ENCODE peak calls at places on chromosomes 13 and 19, in eight cellular contexts. One of them, this sample, is unnamed.
A peak's percentile ranks its signal among the peaks of the same experiment; 100 is the strongest.

GRCh38 chr19:51086153-51086850 is 3.6 kb upstream of the KLK14 start:
- DNase-seq in adrenal gland: no peak
- DNase-seq in stomach: no peak
- DNase-seq in right lobe of liver: no peak
- DNase-seq in upper lobe of right lung: peak; percentile 46
- DNase-seq in naive thymus-derived CD4-positive, alpha-beta T cell: no peak
- DNase-seq in brain microvascular endothelial cell: no peak
- DNase-seq in adipocyte: no peak
- DNase-seq in this sample: no peak

GRCh38 chr13:112346173-112346898 is 29.8 kb upstream of the SPACA7 start:
- DNase-seq in upper lobe of right lung: no peak
- DNase-seq in adipocyte: no peak
- DNase-seq in stomach: no peak
- DNase-seq in naive thymus-derived CD4-positive, alpha-beta T cell: no peak
- DNase-seq in right lobe of liver: no peak
- DNase-seq in brain microvascular endothelial cell: no peak
- DNase-seq in adrenal gland: no peak
- DNase-seq in this sample: no peak

GRCh38 chr13:43528992-43529391 is 257.8 kb downstream of the ENOX1 start:
- DNase-seq in upper lobe of right lung: no peak
- DNase-seq in right lobe of liver: no peak
- DNase-seq in brain microvascular endothelial cell: no peak
- DNase-seq in adipocyte: no peak
- DNase-seq in naive thymus-derived CD4-positive, alpha-beta T cell: no peak
- DNase-seq in stomach: no peak
- DNase-seq in adrenal gland: no peak
- DNase-seq in this sample: no peak

GRCh38 chr13:67408823-67409222 is 178.7 kb upstream of the PCDH9 start:
- DNase-seq in right lobe of liver: no peak
- DNase-seq in upper lobe of right lung: no peak
- DNase-seq in brain microvascular endothelial cell: no peak
- DNase-seq in adrenal gland: no peak
- DNase-seq in adipocyte: peak; percentile 53
- DNase-seq in naive thymus-derived CD4-positive, alpha-beta T cell: no peak
- DNase-seq in stomach: no peak
- DNase-seq in this sample: no peak

GRCh38 chr19:55703790-55704215 is 28.8 kb downstream of the EPN1 start:
- DNase-seq in naive thymus-derived CD4-positive, alpha-beta T cell: peak; percentile 22
- DNase-seq in adrenal gland: no peak
- DNase-seq in adipocyte: peak; percentile 2
- DNase-seq in right lobe of liver: peak; percentile 62
- DNase-seq in brain microvascular endothelial cell: no peak
- DNase-seq in upper lobe of right lung: peak; percentile 79
- DNase-seq in stomach: peak; percentile 72
- DNase-seq in this sample: no peak

GRCh38 chr19:37218592-37218935 is 550 bp downstream of the ZNF383 start:
- DNase-seq in adipocyte: no peak
- DNase-seq in brain microvascular endothelial cell: peak; percentile 24
- DNase-seq in right lobe of liver: no peak
- DNase-seq in naive thymus-derived CD4-positive, alpha-beta T cell: no peak
- DNase-seq in stomach: no peak
- DNase-seq in adrenal gland: no peak
- DNase-seq in upper lobe of right lung: no peak
- DNase-seq in this sample: no peak

GRCh38 chr13:76519685-76520084 is 366.5 kb downstream of the KCTD12 start:
- DNase-seq in brain microvascular endothelial cell: no peak
- DNase-seq in stomach: no peak
- DNase-seq in naive thymus-derived CD4-positive, alpha-beta T cell: no peak
- DNase-seq in adipocyte: no peak
- DNase-seq in right lobe of liver: no peak
- DNase-seq in upper lobe of right lung: no peak
- DNase-seq in adrenal gland: no peak
- DNase-seq in this sample: no peak

GRCh38 chr13:24706886-24707585 is 26.8 kb downstream of the ATP12A start:
- DNase-seq in stomach: no peak
- DNase-seq in adrenal gland: no peak
- DNase-seq in adipocyte: no peak
- DNase-seq in brain microvascular endothelial cell: no peak
- DNase-seq in upper lobe of right lung: no peak
- DNase-seq in naive thymus-derived CD4-positive, alpha-beta T cell: no peak
- DNase-seq in right lobe of liver: no peak
- DNase-seq in this sample: no peak

DNA sequence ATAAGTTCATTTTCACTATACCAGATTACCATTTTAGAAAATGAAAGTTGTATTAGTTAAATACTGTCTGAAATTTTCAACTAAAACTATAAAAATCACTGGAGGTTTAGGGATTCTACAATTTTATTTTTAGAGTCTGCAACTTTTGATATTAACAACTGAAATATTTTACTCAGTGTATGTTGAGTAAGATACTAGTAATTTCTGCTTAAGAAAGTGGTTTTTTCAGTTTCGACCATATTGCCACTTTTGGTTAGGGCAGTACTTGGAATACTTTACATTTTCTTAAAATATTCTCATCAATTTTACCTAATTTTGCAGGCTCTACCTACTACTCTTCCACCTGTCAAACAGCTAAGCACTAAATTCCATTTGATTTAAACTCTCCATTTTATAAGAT is 59.6 kb downstream of the KCNRG start:
- DNase-seq in stomach: no peak
- DNase-seq in brain microvascular endothelial cell: no peak
- DNase-seq in naive thymus-derived CD4-positive, alpha-beta T cell: no peak
- DNase-seq in upper lobe of right lung: no peak
- DNase-seq in right lobe of liver: no peak
- DNase-seq in adrenal gland: no peak
- DNase-seq in adipocyte: no peak
- DNase-seq in this sample: no peak
- H3K4me3 ChIP-seq in stomach: no peak overlapping the region
- H3K4me3 ChIP-seq in brain microvascular endothelial cell: no peak overlapping the region
- H3K4me3 ChIP-seq in naive thymus-derived CD4-positive, alpha-beta T cell: no peak overlapping the region
- H3K4me3 ChIP-seq in upper lobe of right lung: no peak overlapping the region
- H3K4me3 ChIP-seq in right lobe of liver: no peak overlapping the region
- H3K4me3 ChIP-seq in adrenal gland: no peak overlapping the region
- H3K4me3 ChIP-seq in adipocyte: peak overlapping the region; percentile 45
- H3K4me3 ChIP-seq in this sample: no peak overlapping the region

DNA sequence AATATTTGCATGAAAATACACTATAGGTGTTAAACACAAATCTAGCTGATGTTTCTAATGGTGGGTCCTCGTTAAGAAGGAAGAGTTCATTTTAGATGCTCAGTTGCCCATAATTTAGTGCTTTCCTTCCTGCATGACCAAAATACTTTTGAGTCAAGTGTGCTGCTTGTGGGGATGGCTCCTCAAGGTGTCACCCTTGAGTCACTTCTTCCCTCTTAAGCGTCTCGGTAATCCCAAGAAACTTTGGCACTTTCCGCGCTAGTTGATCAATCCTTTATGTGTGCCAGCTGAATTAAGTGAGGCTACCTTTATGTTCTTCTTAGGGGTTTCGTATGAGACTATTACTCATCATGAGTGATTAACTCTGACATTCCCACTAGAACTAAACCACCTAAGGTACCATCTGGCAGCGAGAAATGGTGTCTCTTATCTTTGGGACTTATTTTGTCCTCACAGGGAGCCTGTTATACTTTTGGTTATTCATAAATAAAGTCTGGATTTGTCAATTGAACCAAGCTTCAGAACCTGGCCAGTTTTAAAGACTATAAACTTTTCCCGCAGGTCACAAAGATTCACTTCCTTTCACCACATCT is 106.8 kb downstream of the NHLRC3 start:
- DNase-seq in naive thymus-derived CD4-positive, alpha-beta T cell: peak; percentile 1
- DNase-seq in upper lobe of right lung: no peak
- DNase-seq in adrenal gland: peak; percentile 45
- DNase-seq in brain microvascular endothelial cell: peak; percentile 53
- DNase-seq in right lobe of liver: no peak
- DNase-seq in stomach: peak; percentile 33
- DNase-seq in adipocyte: peak; percentile 87
- DNase-seq in this sample: peak; percentile 77
- H3K36me3 ChIP-seq in naive thymus-derived CD4-positive, alpha-beta T cell: no peaks in the 10 kb centered on the region
- H3K36me3 ChIP-seq in upper lobe of right lung: no peaks in the 10 kb centered on the region
- H3K36me3 ChIP-seq in adrenal gland: no peaks in the 10 kb centered on the region
- H3K36me3 ChIP-seq in brain microvascular endothelial cell: no peaks in the 10 kb centered on the region
- H3K36me3 ChIP-seq in right lobe of liver: no peaks in the 10 kb centered on the region
- H3K36me3 ChIP-seq in stomach: no peaks in the 10 kb centered on the region
- H3K36me3 ChIP-seq in adipocyte: no peaks in the 10 kb centered on the region
- H3K36me3 ChIP-seq in this sample: no peaks in the 10 kb centered on the region

DNA sequence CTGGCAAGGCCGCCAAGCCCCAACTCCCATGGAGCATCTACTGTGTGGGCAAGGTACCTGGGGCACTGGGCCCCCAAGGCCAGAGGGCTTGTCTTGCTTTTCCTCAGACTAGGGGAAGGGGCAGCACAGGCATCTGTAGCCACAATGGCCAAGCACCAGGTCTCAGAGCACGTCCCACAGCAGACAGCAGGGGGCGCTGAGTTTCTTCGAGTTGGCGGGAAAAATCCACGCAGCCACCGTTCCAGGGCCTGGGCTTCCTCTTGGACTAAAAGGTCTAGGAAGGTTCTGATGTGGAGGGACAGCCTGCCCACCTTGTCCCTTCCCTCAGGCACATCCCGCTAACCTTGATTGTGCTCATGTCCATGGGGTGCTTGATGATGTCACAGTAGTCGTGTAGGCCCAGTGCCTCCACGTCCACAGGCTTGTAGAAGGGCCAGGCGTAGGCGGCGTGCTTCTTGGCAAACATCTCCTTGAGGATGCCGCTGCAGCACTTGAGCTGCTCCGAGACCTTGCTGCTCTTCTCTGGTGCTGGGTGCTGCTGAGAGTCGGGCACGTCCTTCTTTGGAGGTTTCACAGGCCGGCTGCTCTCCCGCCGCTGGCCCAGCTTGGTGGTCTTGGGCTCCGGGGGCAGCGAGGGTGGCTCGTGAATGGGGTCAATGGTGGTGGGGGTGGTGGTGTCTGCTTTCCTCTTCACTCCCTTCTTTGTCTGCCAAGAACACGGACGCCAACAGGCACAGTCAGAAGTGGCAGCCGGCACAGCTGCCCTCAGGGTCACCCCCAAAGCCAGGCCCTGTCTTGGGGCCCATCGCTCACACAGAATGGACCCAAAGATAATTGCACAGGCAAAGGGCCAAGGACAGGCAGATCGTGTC is 32.0 kb upstream of the EPHX3 start:
- DNase-seq in naive thymus-derived CD4-positive, alpha-beta T cell: peak; percentile 68
- DNase-seq in brain microvascular endothelial cell: peak; percentile 51
- DNase-seq in stomach: peak; percentile 80
- DNase-seq in right lobe of liver: peak; percentile 70
- DNase-seq in adipocyte: peak; percentile 86
- DNase-seq in upper lobe of right lung: peak; percentile 86
- DNase-seq in adrenal gland: peak; percentile 71
- DNase-seq in this sample: peak; percentile 91
- H3K4me3 ChIP-seq in naive thymus-derived CD4-positive, alpha-beta T cell: no peak overlapping the region
- H3K4me3 ChIP-seq in brain microvascular endothelial cell: no peak overlapping the region
- H3K4me3 ChIP-seq in stomach: no peak overlapping the region
- H3K4me3 ChIP-seq in right lobe of liver: no peak overlapping the region
- H3K4me3 ChIP-seq in adipocyte: no peak overlapping the region
- H3K4me3 ChIP-seq in upper lobe of right lung: no peak overlapping the region
- H3K4me3 ChIP-seq in adrenal gland: no peak overlapping the region
- H3K4me3 ChIP-seq in this sample: no peak overlapping the region

DNA sequence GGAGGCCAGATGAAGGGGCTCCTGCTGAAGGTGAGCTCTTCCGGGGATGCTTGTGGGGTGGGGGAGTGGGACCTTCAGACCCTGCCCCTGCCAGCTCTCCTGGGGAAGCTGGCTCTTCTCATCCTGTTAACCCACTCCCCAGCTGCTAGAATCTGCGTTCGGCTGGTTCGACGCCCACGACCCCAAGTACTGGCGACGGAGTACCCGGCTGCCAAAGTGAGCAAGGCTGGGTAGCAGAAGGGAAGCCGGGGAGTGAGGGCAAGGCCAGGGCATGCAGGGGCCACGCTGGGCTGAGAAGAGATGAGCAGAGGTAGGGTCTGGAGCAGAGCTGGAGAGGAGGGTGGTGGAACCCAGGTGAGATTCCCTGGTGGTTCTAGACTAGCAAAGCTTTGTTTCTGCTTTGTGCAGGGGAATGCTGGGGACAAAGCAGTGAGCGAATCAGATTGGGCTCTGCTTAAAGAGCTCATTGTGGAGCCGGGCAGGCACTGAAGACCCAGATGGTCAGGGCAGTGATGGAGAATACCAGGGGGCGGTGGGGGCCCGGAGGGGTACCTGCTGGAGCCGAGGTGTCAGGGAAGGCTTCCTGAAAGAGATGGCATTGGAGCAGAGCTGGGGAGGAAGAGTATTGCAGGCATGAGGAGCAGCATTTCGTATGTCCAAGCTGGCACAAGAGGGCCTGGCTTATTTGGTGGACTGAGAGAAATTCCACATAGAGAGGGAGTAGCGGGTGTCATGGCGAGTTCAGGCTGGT is 10.3 kb downstream of the KMT2B start:
- DNase-seq in stomach: no peak
- DNase-seq in upper lobe of right lung: peak; percentile 60
- DNase-seq in right lobe of liver: no peak
- DNase-seq in adipocyte: no peak
- DNase-seq in adrenal gland: no peak
- DNase-seq in naive thymus-derived CD4-positive, alpha-beta T cell: no peak
- DNase-seq in brain microvascular endothelial cell: no peak
- DNase-seq in this sample: no peak
- H3K36me3 ChIP-seq in stomach: peaks cover 100% of the 10 kb centered on the region
- H3K36me3 ChIP-seq in upper lobe of right lung: peaks cover 99% of the 10 kb centered on the region
- H3K36me3 ChIP-seq in right lobe of liver: peaks cover 96% of the 10 kb centered on the region
- H3K36me3 ChIP-seq in adipocyte: peaks cover 90% of the 10 kb centered on the region
- H3K36me3 ChIP-seq in adrenal gland: peaks cover 97% of the 10 kb centered on the region
- H3K36me3 ChIP-seq in naive thymus-derived CD4-positive, alpha-beta T cell: peaks cover 53% of the 10 kb centered on the region
- H3K36me3 ChIP-seq in brain microvascular endothelial cell: peaks cover 87% of the 10 kb centered on the region
- H3K36me3 ChIP-seq in this sample: peaks cover 100% of the 10 kb centered on the region

GRCh38 chr13:75120071-75120470 is 361.9 kb downstream of the TBC1D4 start:
- DNase-seq in adipocyte: no peak
- DNase-seq in adrenal gland: no peak
- DNase-seq in naive thymus-derived CD4-positive, alpha-beta T cell: no peak
- DNase-seq in upper lobe of right lung: no peak
- DNase-seq in stomach: no peak
- DNase-seq in brain microvascular endothelial cell: no peak
- DNase-seq in right lobe of liver: no peak
- DNase-seq in this sample: no peak
- H3K4me3 ChIP-seq in adipocyte: no peak overlapping the region
- H3K4me3 ChIP-seq in adrenal gland: no peak overlapping the region
- H3K4me3 ChIP-seq in naive thymus-derived CD4-positive, alpha-beta T cell: no peak overlapping the region
- H3K4me3 ChIP-seq in upper lobe of right lung: no peak overlapping the region
- H3K4me3 ChIP-seq in stomach: no peak overlapping the region
- H3K4me3 ChIP-seq in brain microvascular endothelial cell: no peak overlapping the region
- H3K4me3 ChIP-seq in right lobe of liver: no peak overlapping the region
- H3K4me3 ChIP-seq in this sample: no peak overlapping the region

GRCh38 chr13:45417790-45418534 is at the start of gene SLC25A30:
- DNase-seq in adipocyte: peak; percentile 97
- DNase-seq in upper lobe of right lung: peak; percentile 98
- DNase-seq in stomach: peak; percentile 96
- DNase-seq in naive thymus-derived CD4-positive, alpha-beta T cell: peak; percentile 88
- DNase-seq in right lobe of liver: peak; percentile 99
- DNase-seq in adrenal gland: peak; percentile 97
- DNase-seq in brain microvascular endothelial cell: peak; percentile 87
- DNase-seq in this sample: peak; percentile 98
- H3K36me3 ChIP-seq in adipocyte: no peaks in the 10 kb centered on the region
- H3K36me3 ChIP-seq in upper lobe of right lung: no peaks in the 10 kb centered on the region
- H3K36me3 ChIP-seq in stomach: no peaks in the 10 kb centered on the region
- H3K36me3 ChIP-seq in naive thymus-derived CD4-positive, alpha-beta T cell: no peaks in the 10 kb centered on the region
- H3K36me3 ChIP-seq in right lobe of liver: no peaks in the 10 kb centered on the region
- H3K36me3 ChIP-seq in adrenal gland: no peaks in the 10 kb centered on the region
- H3K36me3 ChIP-seq in brain microvascular endothelial cell: no peaks in the 10 kb centered on the region
- H3K36me3 ChIP-seq in this sample: no peaks in the 10 kb centered on the region

GRCh38 chr19:14957464-14957863 is 16.2 kb downstream of the OR7C2 start:
- DNase-seq in stomach: no peak
- DNase-seq in naive thymus-derived CD4-positive, alpha-beta T cell: no peak
- DNase-seq in adipocyte: no peak
- DNase-seq in upper lobe of right lung: no peak
- DNase-seq in right lobe of liver: no peak
- DNase-seq in adrenal gland: no peak
- DNase-seq in brain microvascular endothelial cell: no peak
- DNase-seq in this sample: no peak
- H3K4me3 ChIP-seq in stomach: no peak overlapping the region
- H3K4me3 ChIP-seq in naive thymus-derived CD4-positive, alpha-beta T cell: no peak overlapping the region
- H3K4me3 ChIP-seq in adipocyte: no peak overlapping the region
- H3K4me3 ChIP-seq in upper lobe of right lung: no peak overlapping the region
- H3K4me3 ChIP-seq in right lobe of liver: no peak overlapping the region
- H3K4me3 ChIP-seq in adrenal gland: no peak overlapping the region
- H3K4me3 ChIP-seq in brain microvascular endothelial cell: no peak overlapping the region
- H3K4me3 ChIP-seq in this sample: no peak overlapping the region

GRCh38 chr19:8454218-8454617 is 9.4 kb downstream of the HNRNPM start:
- DNase-seq in right lobe of liver: no peak
- DNase-seq in brain microvascular endothelial cell: no peak
- DNase-seq in adipocyte: no peak
- DNase-seq in naive thymus-derived CD4-positive, alpha-beta T cell: no peak
- DNase-seq in upper lobe of right lung: no peak
- DNase-seq in adrenal gland: no peak
- DNase-seq in stomach: no peak
- DNase-seq in this sample: no peak
- H3K36me3 ChIP-seq in right lobe of liver: peaks cover 22% of the 10 kb centered on the region
- H3K36me3 ChIP-seq in brain microvascular endothelial cell: peaks cover 11% of the 10 kb centered on the region
- H3K36me3 ChIP-seq in adipocyte: peaks cover 27% of the 10 kb centered on the region
- H3K36me3 ChIP-seq in naive thymus-derived CD4-positive, alpha-beta T cell: peaks cover 16% of the 10 kb centered on the region
- H3K36me3 ChIP-seq in upper lobe of right lung: peaks cover 43% of the 10 kb centered on the region
- H3K36me3 ChIP-seq in adrenal gland: peaks cover 24% of the 10 kb centered on the region
- H3K36me3 ChIP-seq in stomach: peaks cover 24% of the 10 kb centered on the region
- H3K36me3 ChIP-seq in this sample: peaks cover 8% of the 10 kb centered on the region

This sample was measured in sigmoid colon.